ENCODE peak calls at places on chromosomes 11 and 22, in seven cellular contexts. L, S, O, K, N, J and E are unnamed samples.

GRCh38 chr11:62923634-62924411 is 2.7 kb upstream of the CHRM1 start:
- DNase-seq in S (no peak), O (no peak), N (no peak), J (no peak), L (no peak), K (no peak), E (no peak)

GRCh38 chr11:13868710-13869403 is 93.7 kb upstream of the SPON1 start:
- DNase-seq in J (no peak), N (peak; percentile 68), S (no peak), O (no peak), L (no peak), K (no peak), E (no peak)

GRCh38 chr11:45150943-45151342 is 4.5 kb downstream of the PRDM11 start:
- DNase-seq in O (no peak), S (no peak), N (no peak), L (no peak), K (no peak), J (no peak), E (no peak)

GRCh38 chr11:8107642-8108041 is 26.6 kb downstream of the TUB start:
- DNase-seq in K (no peak), O (no peak), J (no peak), N (no peak), S (no peak), L (no peak), E (no peak)

GRCh38 chr22:37701121-37701786 is 4.4 kb downstream of the TRIOBP start:
- DNase-seq in J (no peak), O (no peak), S (no peak), L (no peak), N (no peak), K (peak; percentile 22), E (peak; percentile 16)

GRCh38 chr11:821513-822371 is 3.0 kb downstream of the PNPLA2 start:
- DNase-seq in O (no peak), L (no peak), S (no peak), K (no peak), N (no peak), J (no peak), E (no peak)

GRCh38 chr22:36768141-36768540 is 7.8 kb downstream of the IFT27 start:
- DNase-seq in S (no peak), L (no peak), N (no peak), J (no peak), K (no peak), O (no peak), E (no peak)

GRCh38 chr11:113253406-113253805 is 61.0 kb upstream of the TTC12 start:
- DNase-seq in K (no peak), S (no peak), J (no peak), L (no peak), O (no peak), N (no peak), E (no peak)

GRCh38 chr22:44340271-44341239 is 27.8 kb upstream of the SHISAL1 start:
- DNase-seq in S (no peak), N (no peak), J (no peak), K (no peak), O (no peak), L (no peak), E (no peak)

GRCh38 chr22:50398698-50399648 is 55.8 kb downstream of the PPP6R2 start:
- DNase-seq in S (no peak), L (no peak), O (no peak), K (no peak), N (no peak), J (no peak), E (no peak)

GRCh38 chr11:114132944-114133394 is 73.5 kb downstream of the ZBTB16 start:
- DNase-seq in L (no peak), S (no peak), J (no peak), N (no peak), O (no peak), K (peak; percentile 82), E (peak; percentile 84)

GRCh38 chr22:31211504-31211861 is 615 bp upstream of the LIMK2 start:
- DNase-seq in N (no peak), L (no peak), O (no peak), S (no peak), K (no peak), J (no peak), E (peak; percentile 14)
- H3K4me3 ChIP-seq in N (peak overlapping the region; percentile 97), L (peak overlapping the region; percentile 40), O (peak overlapping the region; percentile 84), S (no peak overlapping the region), K (no peak overlapping the region), J (peak overlapping the region; percentile 93), E (peak overlapping the region; percentile 29)

DNA sequence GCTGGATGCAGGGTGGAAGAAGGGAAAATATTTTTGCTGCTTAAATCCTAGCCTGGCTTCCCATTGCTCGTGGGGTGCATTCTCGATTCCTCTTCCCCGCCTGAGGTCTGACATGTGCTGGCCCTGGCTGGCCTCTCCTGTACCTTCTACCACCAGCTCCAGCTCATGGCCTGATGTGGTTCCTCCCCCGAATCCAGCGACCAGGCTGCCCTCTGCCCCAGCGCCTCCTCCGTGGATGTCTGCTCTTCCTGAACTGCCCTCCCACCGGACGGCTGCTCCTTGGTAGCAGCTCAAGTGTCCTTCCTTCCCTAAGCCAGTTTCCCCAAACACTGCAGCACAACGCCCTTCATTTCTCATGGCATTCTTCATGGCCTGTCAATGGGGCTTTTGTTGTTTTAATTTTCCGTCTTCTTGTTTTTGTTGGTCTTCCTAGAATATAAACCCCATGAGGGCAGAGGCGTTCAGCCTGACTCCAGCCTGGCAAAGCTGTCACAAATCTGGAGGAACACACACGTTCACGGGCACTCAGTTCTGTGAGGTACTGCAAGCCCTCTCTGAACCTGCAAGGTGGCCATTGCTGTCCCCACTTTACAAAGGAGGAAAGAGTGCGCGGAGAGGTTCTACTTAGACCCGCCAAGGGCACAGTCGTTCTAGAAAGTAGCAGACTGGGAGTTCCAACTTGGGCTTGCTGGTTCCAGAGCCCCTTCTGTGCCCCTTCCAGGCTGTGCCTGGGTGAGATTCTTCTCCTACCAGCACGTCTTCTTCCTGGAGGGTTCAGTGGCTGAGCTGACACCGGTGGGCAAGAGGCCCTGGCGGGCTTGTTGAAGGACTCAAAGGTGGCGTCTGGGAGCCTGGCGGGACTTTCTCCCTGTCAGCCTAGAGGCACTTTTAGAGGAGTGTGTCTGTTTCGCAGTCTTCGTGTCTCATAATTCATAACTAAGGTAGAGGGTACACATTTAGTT is 955 bp upstream of the LRP5 start:
- DNase-seq in J (no peak), L (no peak), K (no peak), N (no peak), S (no peak), O (peak; percentile 30), E (no peak)
- H3K4me3 ChIP-seq in J (no peak overlapping the region), L (no peak overlapping the region), K (peak overlapping the region; percentile 30), N (peak overlapping the region; percentile 56), S (no peak overlapping the region), O (no peak overlapping the region), E (peak overlapping the region; percentile 29)

GRCh38 chr11:95296621-95297025 is 65.6 kb upstream of the SESN3 start:
- DNase-seq in J (no peak), S (no peak), K (no peak), O (no peak), L (no peak), N (no peak), E (no peak)
- H3K4me3 ChIP-seq in J (no peak overlapping the region), S (no peak overlapping the region), K (no peak overlapping the region), O (no peak overlapping the region), L (no peak overlapping the region), N (no peak overlapping the region), E (no peak overlapping the region)

GRCh38 chr11:57308426-57309060 is 16.2 kb downstream of the TNKS1BP1 start:
- DNase-seq in J (no peak), O (no peak), S (no peak), L (no peak), N (no peak), K (no peak), E (no peak)
- H3K4me3 ChIP-seq in J (no peak overlapping the region), O (no peak overlapping the region), S (no peak overlapping the region), L (no peak overlapping the region), N (no peak overlapping the region), K (no peak overlapping the region), E (no peak overlapping the region)

GRCh38 chr11:66314561-66315497 is 2.0 kb downstream of the CD248 start:
- DNase-seq in K (no peak), S (no peak), O (no peak), L (no peak), N (no peak), J (no peak), E (no peak)
- H3K4me3 ChIP-seq in K (peak overlapping the region; percentile 65), S (no peak overlapping the region), O (no peak overlapping the region), L (peak overlapping the region; percentile 87), N (no peak overlapping the region), J (peak overlapping the region; percentile 58), E (peak overlapping the region; percentile 63)

DNA sequence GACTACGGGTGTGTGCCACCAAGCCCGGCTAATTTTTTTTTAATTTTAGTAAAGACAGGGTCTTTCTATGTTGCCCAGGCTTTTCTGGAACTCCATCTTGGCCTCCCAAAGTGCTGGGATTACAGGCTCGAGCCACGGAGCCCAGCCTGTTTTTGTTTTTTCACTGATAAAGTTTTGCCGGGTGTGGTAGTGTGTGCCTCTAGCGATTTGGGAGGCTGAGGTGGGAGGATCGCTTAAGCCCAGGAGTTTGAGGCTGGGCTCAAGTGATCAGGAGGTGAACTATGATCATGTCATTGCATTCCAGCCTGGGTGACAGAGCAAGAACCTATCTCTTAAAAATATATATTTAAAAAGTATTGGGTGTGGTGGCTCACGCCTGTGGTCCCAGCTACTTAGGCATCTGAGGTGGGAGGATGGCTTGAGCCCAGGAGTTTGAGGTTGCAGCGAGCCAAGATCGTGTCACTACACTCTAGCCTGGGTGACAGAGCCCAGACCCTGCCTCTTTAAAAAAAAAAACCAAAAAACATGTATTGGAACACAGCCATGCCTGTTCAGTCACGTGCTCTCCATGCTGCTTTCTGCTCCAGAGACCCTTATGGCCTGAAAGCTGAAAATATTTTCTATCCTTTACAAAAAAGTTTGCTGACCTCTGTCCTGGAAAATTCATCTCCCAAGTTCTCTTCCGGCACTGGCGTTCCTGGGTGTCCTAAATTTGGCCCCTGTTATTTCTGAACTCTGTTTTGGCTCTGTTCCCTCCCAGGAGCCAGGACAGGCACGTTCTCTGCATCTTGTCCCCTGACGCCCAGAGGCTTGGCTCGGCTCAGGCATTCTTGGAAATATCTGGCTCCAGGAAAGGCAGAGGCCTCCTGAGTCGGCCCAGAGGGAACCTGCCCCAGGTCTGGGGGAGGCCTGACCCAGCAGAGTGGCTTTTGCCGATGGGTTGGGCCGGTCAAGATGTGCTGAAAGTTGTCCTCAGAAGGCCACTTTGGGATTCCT is 61.4 kb upstream of the PPP6R3 start:
- DNase-seq in K (no peak), S (no peak), N (no peak), J (peak; percentile 25), O (peak; percentile 72), L (no peak), E (no peak)
- H3K4me3 ChIP-seq in K (no peak overlapping the region), S (no peak overlapping the region), N (no peak overlapping the region), J (no peak overlapping the region), O (no peak overlapping the region), L (no peak overlapping the region), E (no peak overlapping the region)